ENCODE peak calls at places on chromosomes 7 and 10, in five cellular contexts. One of them, this sample, is unnamed.

GRCh38 chr7:147014596-147014995 is 898.0 kb downstream of the CNTNAP2 start:
- DNase-seq in neuronal stem cell: no peak
- DNase-seq in esophagus squamous epithelium: no peak
- DNase-seq in heart right ventricle: no peak
- DNase-seq in HAP-1: no peak
- DNase-seq in this sample: peak; percentile 12

GRCh38 chr7:12770227-12770975 is 83.0 kb downstream of the ARL4A start:
- DNase-seq in esophagus squamous epithelium: no peak
- DNase-seq in neuronal stem cell: no peak
- DNase-seq in HAP-1: peak; percentile 28
- DNase-seq in heart right ventricle: peak; percentile 19
- DNase-seq in this sample: no peak

GRCh38 chr7:64045301-64046040 is at the start of gene ZNF727:
- DNase-seq in esophagus squamous epithelium: no peak
- DNase-seq in neuronal stem cell: no peak
- DNase-seq in heart right ventricle: peak; percentile 84
- DNase-seq in HAP-1: no peak
- DNase-seq in this sample: no peak

GRCh38 chr7:149529136-149529718 is 31.6 kb upstream of the ZNF746 start:
- DNase-seq in HAP-1: no peak
- DNase-seq in heart right ventricle: no peak
- DNase-seq in esophagus squamous epithelium: no peak
- DNase-seq in neuronal stem cell: no peak
- DNase-seq in this sample: peak; percentile 9

GRCh38 chr10:86257683-86258082 is 108.9 kb downstream of the GRID1 start:
- DNase-seq in HAP-1: no peak
- DNase-seq in neuronal stem cell: no peak
- DNase-seq in esophagus squamous epithelium: no peak
- DNase-seq in heart right ventricle: no peak
- DNase-seq in this sample: no peak

GRCh38 chr10:119542990-119543813 is 683 bp upstream of the RGS10 start:
- DNase-seq in HAP-1: peak; percentile 54
- DNase-seq in heart right ventricle: peak; percentile 54
- DNase-seq in esophagus squamous epithelium: no peak
- DNase-seq in neuronal stem cell: peak; percentile 44
- DNase-seq in this sample: peak; percentile 52

GRCh38 chr7:101936223-101936611 is 118.8 kb downstream of the CUX1 start:
- DNase-seq in heart right ventricle: peak; percentile 41
- DNase-seq in neuronal stem cell: no peak
- DNase-seq in HAP-1: no peak
- DNase-seq in esophagus squamous epithelium: no peak
- DNase-seq in this sample: no peak

GRCh38 chr10:112475565-112476233 is 28.7 kb downstream of the VTI1A start:
- DNase-seq in neuronal stem cell: no peak
- DNase-seq in esophagus squamous epithelium: no peak
- DNase-seq in HAP-1: peak; percentile 21
- DNase-seq in heart right ventricle: no peak
- DNase-seq in this sample: no peak

GRCh38 chr10:100970076-100970913 is 991 bp downstream of the SEMA4G start:
- DNase-seq in HAP-1: no peak
- DNase-seq in neuronal stem cell: no peak
- DNase-seq in heart right ventricle: no peak
- DNase-seq in esophagus squamous epithelium: no peak
- DNase-seq in this sample: no peak

GRCh38 chr7:102994567-102994966 is 80.0 kb downstream of the FBXL13 start:
- DNase-seq in HAP-1: no peak
- DNase-seq in esophagus squamous epithelium: no peak
- DNase-seq in heart right ventricle: no peak
- DNase-seq in neuronal stem cell: no peak
- DNase-seq in this sample: no peak

GRCh38 chr10:34522542-34522941 is 292.6 kb downstream of the PARD3 start:
- DNase-seq in esophagus squamous epithelium: no peak
- DNase-seq in neuronal stem cell: no peak
- DNase-seq in HAP-1: peak; percentile 23
- DNase-seq in heart right ventricle: no peak
- DNase-seq in this sample: peak; percentile 69

GRCh38 chr10:83037653-83038052 is 1101.7 kb upstream of the GHITM start:
- DNase-seq in esophagus squamous epithelium: no peak
- DNase-seq in heart right ventricle: no peak
- DNase-seq in HAP-1: no peak
- DNase-seq in neuronal stem cell: no peak
- DNase-seq in this sample: peak; percentile 16

GRCh38 chr7:76069238-76069638 is 21.3 kb downstream of the MDH2 start:
- DNase-seq in neuronal stem cell: no peak
- DNase-seq in esophagus squamous epithelium: no peak
- DNase-seq in HAP-1: no peak
- DNase-seq in heart right ventricle: peak; percentile 38
- DNase-seq in this sample: peak; percentile 58

GRCh38 chr10:118800920-118801319 is 46.1 kb upstream of the CACUL1 start:
- DNase-seq in heart right ventricle: peak; percentile 41
- DNase-seq in esophagus squamous epithelium: no peak
- DNase-seq in HAP-1: no peak
- DNase-seq in neuronal stem cell: no peak
- DNase-seq in this sample: peak; percentile 9

GRCh38 chr10:74104996-74105395 is 45.6 kb downstream of the AP3M1 start:
- DNase-seq in neuronal stem cell: no peak
- DNase-seq in heart right ventricle: no peak
- DNase-seq in HAP-1: no peak
- DNase-seq in esophagus squamous epithelium: no peak
- DNase-seq in this sample: no peak

GRCh38 chr10:74107391-74107790 is 43.2 kb downstream of the AP3M1 start:
- DNase-seq in neuronal stem cell: no peak
- DNase-seq in heart right ventricle: no peak
- DNase-seq in esophagus squamous epithelium: no peak
- DNase-seq in HAP-1: no peak
- DNase-seq in this sample: no peak

GRCh38 chr10:74099836-74100235 is 50.8 kb downstream of the AP3M1 start:
- DNase-seq in esophagus squamous epithelium: no peak
- DNase-seq in HAP-1: no peak
- DNase-seq in heart right ventricle: no peak
- DNase-seq in neuronal stem cell: no peak
- DNase-seq in this sample: no peak

GRCh38 chr10:74103560-74104248 is 46.9 kb downstream of the AP3M1 start:
- DNase-seq in neuronal stem cell: no peak
- DNase-seq in heart right ventricle: no peak
- DNase-seq in esophagus squamous epithelium: no peak
- DNase-seq in HAP-1: peak; percentile 21
- DNase-seq in this sample: peak; percentile 49

DNA sequence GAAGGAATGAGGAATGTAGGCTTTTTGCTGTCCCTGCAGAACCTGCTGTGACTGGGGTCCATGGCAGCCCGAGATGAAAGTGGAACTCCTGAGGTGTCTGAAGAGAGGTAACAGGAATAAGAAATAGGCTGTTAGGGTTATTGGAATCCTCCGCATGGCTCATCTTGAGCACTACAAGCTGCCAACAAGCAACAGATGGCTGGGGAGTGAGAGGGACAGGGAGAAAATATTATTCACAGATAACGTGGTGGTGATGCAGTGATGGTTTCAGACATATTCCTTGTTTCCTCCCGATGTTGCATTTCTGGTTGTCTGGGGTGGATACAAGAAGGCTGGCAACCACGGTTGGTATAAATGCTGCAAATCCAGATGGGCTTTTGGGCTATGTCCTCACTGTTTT is 46.1 kb downstream of the AP3M1 start:
- DNase-seq in heart right ventricle: no peak
- DNase-seq in HAP-1: no peak
- DNase-seq in neuronal stem cell: no peak
- DNase-seq in esophagus squamous epithelium: no peak
- DNase-seq in this sample: no peak
- H3K36me3 ChIP-seq in heart right ventricle: peaks cover 100% of the 10 kb centered on the region
- H3K36me3 ChIP-seq in HAP-1: peaks cover 92% of the 10 kb centered on the region
- H3K36me3 ChIP-seq in neuronal stem cell: peaks cover 52% of the 10 kb centered on the region
- H3K36me3 ChIP-seq in esophagus squamous epithelium: peaks cover 28% of the 10 kb centered on the region
- H3K36me3 ChIP-seq in this sample: peaks cover 67% of the 10 kb centered on the region

DNA sequence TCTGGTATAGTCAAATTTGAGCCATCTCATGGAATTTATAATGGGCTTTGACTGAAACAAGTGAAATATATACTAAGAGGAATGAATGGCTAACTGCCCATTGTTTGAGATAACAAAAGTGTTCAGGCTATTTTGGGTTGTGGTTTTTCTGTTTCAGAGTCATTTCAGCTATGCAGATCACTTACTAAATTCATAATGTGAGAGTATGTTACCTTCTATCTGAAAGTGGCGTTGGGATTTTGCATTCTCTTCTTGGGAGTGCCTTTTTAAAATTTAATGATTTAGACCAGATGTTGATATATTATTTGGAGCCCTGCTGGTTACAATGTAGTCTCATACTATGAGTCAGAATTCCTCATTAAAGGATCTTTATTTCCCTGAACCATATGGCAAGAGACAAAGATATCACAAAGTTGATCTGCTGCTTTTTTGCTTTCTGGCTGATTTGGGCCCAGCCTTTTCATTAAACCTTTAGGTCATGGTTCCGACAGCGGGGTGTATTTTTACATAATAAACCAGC is 10.4 kb downstream of the VCL start:
- DNase-seq in heart right ventricle: no peak
- DNase-seq in esophagus squamous epithelium: no peak
- DNase-seq in neuronal stem cell: no peak
- DNase-seq in HAP-1: peak; percentile 90
- DNase-seq in this sample: peak; percentile 78
- H3K4me1 ChIP-seq in heart right ventricle: peaks cover 83% of the 10 kb centered on the region
- H3K4me1 ChIP-seq in esophagus squamous epithelium: peaks cover 32% of the 10 kb centered on the region
- H3K4me1 ChIP-seq in neuronal stem cell: peaks cover 7% of the 10 kb centered on the region
- H3K4me1 ChIP-seq in HAP-1: peaks cover 55% of the 10 kb centered on the region
- H3K4me1 ChIP-seq in this sample: peaks cover 30% of the 10 kb centered on the region

DNA sequence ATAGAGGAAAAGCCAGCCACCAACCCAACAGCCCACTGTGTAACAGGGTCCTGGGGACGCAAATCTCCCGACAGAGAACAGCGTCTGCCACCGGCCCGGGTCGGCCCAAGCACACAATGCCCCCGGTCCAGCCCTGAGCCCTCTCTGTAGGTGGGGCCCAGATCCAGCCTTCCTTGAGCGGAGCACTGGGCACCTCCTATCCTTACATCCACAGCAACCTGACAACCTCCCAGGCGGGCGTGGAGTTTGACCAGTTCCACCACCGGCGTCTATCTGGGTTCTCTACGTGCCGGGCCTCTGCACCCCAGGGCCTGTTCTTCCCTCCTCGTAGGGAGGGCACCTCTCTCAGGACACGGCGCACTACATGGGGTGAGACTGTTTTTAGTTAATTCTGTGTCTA is 109.0 kb downstream of the CYTH3 start:
- DNase-seq in HAP-1: no peak
- DNase-seq in heart right ventricle: no peak
- DNase-seq in esophagus squamous epithelium: no peak
- DNase-seq in neuronal stem cell: no peak
- DNase-seq in this sample: no peak
- H3K36me3 ChIP-seq in HAP-1: peaks cover 41% of the 10 kb centered on the region
- H3K36me3 ChIP-seq in heart right ventricle: peaks cover 74% of the 10 kb centered on the region
- H3K36me3 ChIP-seq in esophagus squamous epithelium: peaks cover 16% of the 10 kb centered on the region
- H3K36me3 ChIP-seq in neuronal stem cell: peaks cover 18% of the 10 kb centered on the region
- H3K36me3 ChIP-seq in this sample: peaks cover 28% of the 10 kb centered on the region

DNA sequence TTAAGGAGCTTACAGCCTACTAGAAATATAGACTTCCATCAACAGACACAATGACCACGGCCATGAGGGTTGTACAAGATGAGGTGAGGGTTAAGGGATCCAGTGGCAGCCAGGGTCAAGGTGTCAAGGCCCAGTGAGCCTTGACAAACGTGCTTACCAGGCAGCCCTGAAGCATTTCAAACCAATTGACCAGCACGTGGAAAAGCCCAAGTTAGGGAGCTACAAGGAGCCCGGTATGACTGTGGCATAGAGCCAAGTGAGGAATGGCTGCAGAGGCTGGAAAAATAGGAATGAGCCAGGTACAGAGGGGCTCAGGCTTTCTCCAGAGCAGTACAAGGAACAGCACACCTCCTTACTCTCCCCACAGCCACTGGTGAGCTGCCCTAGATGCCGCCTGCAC is 12.7 kb downstream of the AFAP1L2 start:
- DNase-seq in esophagus squamous epithelium: no peak
- DNase-seq in HAP-1: no peak
- DNase-seq in neuronal stem cell: no peak
- DNase-seq in heart right ventricle: no peak
- DNase-seq in this sample: no peak
- H3K4me1 ChIP-seq in esophagus squamous epithelium: peaks cover 28% of the 10 kb centered on the region
- H3K4me1 ChIP-seq in HAP-1: no peaks in the 10 kb centered on the region
- H3K4me1 ChIP-seq in neuronal stem cell: peaks cover 17% of the 10 kb centered on the region
- H3K4me1 ChIP-seq in heart right ventricle: peaks cover 8% of the 10 kb centered on the region
- H3K4me1 ChIP-seq in this sample: no peaks in the 10 kb centered on the region